ENCODE peak calls at places on chromosomes 5 and 9, in nine cellular contexts. One of them, this sample, is unnamed.

GRCh38 chr9:133276923-133277322 is 1.9 kb upstream of the ABO start:
- DNase-seq in activated CD4-positive, alpha-beta T cell treated with anti-CD3 and anti-CD28 coated beads for 24 hours: no peak
- DNase-seq in glomerular endothelial cell: no peak
- DNase-seq in NCI-H524: no peak
- DNase-seq in astrocyte of the spinal cord: no peak
- DNase-seq in suprapubic skin: peak
- DNase-seq in NCI-H510A: no peak
- DNase-seq in activated T-cell treated with anti-CD3 and anti-CD28 coated beads for 48 hours: no peak
- DNase-seq in fibroblast of lung: no peak
- DNase-seq in this sample: no peak

GRCh38 chr9:70049236-70049635 is 5.6 kb downstream of the MAMDC2 start:
- DNase-seq in activated CD4-positive, alpha-beta T cell treated with anti-CD3 and anti-CD28 coated beads for 24 hours: no peak
- DNase-seq in glomerular endothelial cell: no peak
- DNase-seq in NCI-H524: peak
- DNase-seq in astrocyte of the spinal cord: peak
- DNase-seq in suprapubic skin: peak
- DNase-seq in NCI-H510A: no peak
- DNase-seq in activated T-cell treated with anti-CD3 and anti-CD28 coated beads for 48 hours: no peak
- DNase-seq in fibroblast of lung: peak
- DNase-seq in this sample: peak

GRCh38 chr9:114291064-114291474 is 31.8 kb upstream of the ORM1 start:
- DNase-seq in activated CD4-positive, alpha-beta T cell treated with anti-CD3 and anti-CD28 coated beads for 24 hours: peak
- DNase-seq in glomerular endothelial cell: no peak
- DNase-seq in NCI-H524: peak
- DNase-seq in astrocyte of the spinal cord: peak
- DNase-seq in suprapubic skin: peak
- DNase-seq in NCI-H510A: no peak
- DNase-seq in activated T-cell treated with anti-CD3 and anti-CD28 coated beads for 48 hours: peak
- DNase-seq in fibroblast of lung: peak
- DNase-seq in this sample: peak

GRCh38 chr5:138649775-138650174 is 74.6 kb upstream of the HSPA9 start:
- DNase-seq in activated CD4-positive, alpha-beta T cell treated with anti-CD3 and anti-CD28 coated beads for 24 hours: no peak
- DNase-seq in glomerular endothelial cell: no peak
- DNase-seq in NCI-H524: peak
- DNase-seq in astrocyte of the spinal cord: no peak
- DNase-seq in suprapubic skin: no peak
- DNase-seq in NCI-H510A: no peak
- DNase-seq in activated T-cell treated with anti-CD3 and anti-CD28 coated beads for 48 hours: no peak
- DNase-seq in fibroblast of lung: no peak
- DNase-seq in this sample: no peak

GRCh38 chr5:15807861-15808260 is 307.9 kb downstream of the FBXL7 start:
- DNase-seq in activated CD4-positive, alpha-beta T cell treated with anti-CD3 and anti-CD28 coated beads for 24 hours: no peak
- DNase-seq in glomerular endothelial cell: no peak
- DNase-seq in NCI-H524: peak
- DNase-seq in astrocyte of the spinal cord: peak
- DNase-seq in suprapubic skin: no peak
- DNase-seq in NCI-H510A: no peak
- DNase-seq in activated T-cell treated with anti-CD3 and anti-CD28 coated beads for 48 hours: no peak
- DNase-seq in fibroblast of lung: peak
- DNase-seq in this sample: no peak

GRCh38 chr5:129135633-129136032 is 41.1 kb downstream of the ISOC1 start:
- DNase-seq in activated CD4-positive, alpha-beta T cell treated with anti-CD3 and anti-CD28 coated beads for 24 hours: no peak
- DNase-seq in glomerular endothelial cell: no peak
- DNase-seq in NCI-H524: peak
- DNase-seq in astrocyte of the spinal cord: no peak
- DNase-seq in suprapubic skin: no peak
- DNase-seq in NCI-H510A: no peak
- DNase-seq in activated T-cell treated with anti-CD3 and anti-CD28 coated beads for 48 hours: no peak
- DNase-seq in fibroblast of lung: no peak
- DNase-seq in this sample: peak

GRCh38 chr5:178205010-178205748 is 846 bp downstream of the HNRNPAB start:
- DNase-seq in activated CD4-positive, alpha-beta T cell treated with anti-CD3 and anti-CD28 coated beads for 24 hours: peak
- DNase-seq in glomerular endothelial cell: no peak
- DNase-seq in NCI-H524: peak
- DNase-seq in astrocyte of the spinal cord: peak
- DNase-seq in suprapubic skin: peak
- DNase-seq in NCI-H510A: peak
- DNase-seq in activated T-cell treated with anti-CD3 and anti-CD28 coated beads for 48 hours: peak
- DNase-seq in fibroblast of lung: peak
- DNase-seq in this sample: peak

GRCh38 chr9:129005336-129005997 is 22.7 kb downstream of the SH3GLB2 start:
- DNase-seq in activated CD4-positive, alpha-beta T cell treated with anti-CD3 and anti-CD28 coated beads for 24 hours: no peak
- DNase-seq in glomerular endothelial cell: no peak
- DNase-seq in NCI-H524: no peak
- DNase-seq in astrocyte of the spinal cord: no peak
- DNase-seq in suprapubic skin: no peak
- DNase-seq in NCI-H510A: no peak
- DNase-seq in activated T-cell treated with anti-CD3 and anti-CD28 coated beads for 48 hours: no peak
- DNase-seq in fibroblast of lung: no peak
- DNase-seq in this sample: no peak

GRCh38 chr5:134517553-134517952 is 7.9 kb upstream of the JADE2 start:
- DNase-seq in activated CD4-positive, alpha-beta T cell treated with anti-CD3 and anti-CD28 coated beads for 24 hours: no peak
- DNase-seq in glomerular endothelial cell: no peak
- DNase-seq in NCI-H524: no peak
- DNase-seq in astrocyte of the spinal cord: no peak
- DNase-seq in suprapubic skin: no peak
- DNase-seq in NCI-H510A: no peak
- DNase-seq in activated T-cell treated with anti-CD3 and anti-CD28 coated beads for 48 hours: no peak
- DNase-seq in fibroblast of lung: no peak
- DNase-seq in this sample: no peak

GRCh38 chr5:78543916-78544315 is 104.7 kb downstream of the LHFPL2 start:
- DNase-seq in activated CD4-positive, alpha-beta T cell treated with anti-CD3 and anti-CD28 coated beads for 24 hours: no peak
- DNase-seq in glomerular endothelial cell: no peak
- DNase-seq in NCI-H524: peak
- DNase-seq in astrocyte of the spinal cord: no peak
- DNase-seq in suprapubic skin: no peak
- DNase-seq in NCI-H510A: no peak
- DNase-seq in activated T-cell treated with anti-CD3 and anti-CD28 coated beads for 48 hours: no peak
- DNase-seq in fibroblast of lung: no peak
- DNase-seq in this sample: no peak

GRCh38 chr9:69030851-69031645 is 4.5 kb upstream of the FXN start:
- DNase-seq in activated CD4-positive, alpha-beta T cell treated with anti-CD3 and anti-CD28 coated beads for 24 hours: no peak
- DNase-seq in glomerular endothelial cell: no peak
- DNase-seq in NCI-H524: no peak
- DNase-seq in astrocyte of the spinal cord: no peak
- DNase-seq in suprapubic skin: no peak
- DNase-seq in NCI-H510A: no peak
- DNase-seq in activated T-cell treated with anti-CD3 and anti-CD28 coated beads for 48 hours: no peak
- DNase-seq in fibroblast of lung: no peak
- DNase-seq in this sample: no peak

GRCh38 chr5:142587354-142587965 is 98.4 kb downstream of the FGF1 start:
- DNase-seq in activated CD4-positive, alpha-beta T cell treated with anti-CD3 and anti-CD28 coated beads for 24 hours: peak
- DNase-seq in glomerular endothelial cell: no peak
- DNase-seq in NCI-H524: peak
- DNase-seq in astrocyte of the spinal cord: peak
- DNase-seq in suprapubic skin: no peak
- DNase-seq in NCI-H510A: no peak
- DNase-seq in activated T-cell treated with anti-CD3 and anti-CD28 coated beads for 48 hours: peak
- DNase-seq in fibroblast of lung: peak
- DNase-seq in this sample: peak

GRCh38 chr9:4497855-4498254 is 7.6 kb downstream of the SLC1A1 start:
- DNase-seq in activated CD4-positive, alpha-beta T cell treated with anti-CD3 and anti-CD28 coated beads for 24 hours: no peak
- DNase-seq in glomerular endothelial cell: no peak
- DNase-seq in NCI-H524: no peak
- DNase-seq in astrocyte of the spinal cord: peak
- DNase-seq in suprapubic skin: no peak
- DNase-seq in NCI-H510A: no peak
- DNase-seq in activated T-cell treated with anti-CD3 and anti-CD28 coated beads for 48 hours: no peak
- DNase-seq in fibroblast of lung: no peak
- DNase-seq in this sample: no peak

GRCh38 chr5:149855371-149855770 is 89.2 kb downstream of the PDE6A start:
- DNase-seq in activated CD4-positive, alpha-beta T cell treated with anti-CD3 and anti-CD28 coated beads for 24 hours: no peak
- DNase-seq in glomerular endothelial cell: no peak
- DNase-seq in NCI-H524: no peak
- DNase-seq in astrocyte of the spinal cord: peak
- DNase-seq in suprapubic skin: no peak
- DNase-seq in NCI-H510A: no peak
- DNase-seq in activated T-cell treated with anti-CD3 and anti-CD28 coated beads for 48 hours: no peak
- DNase-seq in fibroblast of lung: peak
- DNase-seq in this sample: peak

GRCh38 chr9:136805207-136805740 is 2.5 kb upstream of the RABL6 start:
- DNase-seq in activated CD4-positive, alpha-beta T cell treated with anti-CD3 and anti-CD28 coated beads for 24 hours: no peak
- DNase-seq in glomerular endothelial cell: no peak
- DNase-seq in NCI-H524: no peak
- DNase-seq in astrocyte of the spinal cord: no peak
- DNase-seq in suprapubic skin: no peak
- DNase-seq in NCI-H510A: no peak
- DNase-seq in activated T-cell treated with anti-CD3 and anti-CD28 coated beads for 48 hours: no peak
- DNase-seq in fibroblast of lung: no peak
- DNase-seq in this sample: no peak

GRCh38 chr9:133844876-133845658 is 106.9 kb upstream of the SARDH start:
- DNase-seq in activated CD4-positive, alpha-beta T cell treated with anti-CD3 and anti-CD28 coated beads for 24 hours: no peak
- DNase-seq in glomerular endothelial cell: peak
- DNase-seq in NCI-H524: no peak
- DNase-seq in astrocyte of the spinal cord: peak
- DNase-seq in suprapubic skin: no peak
- DNase-seq in NCI-H510A: peak
- DNase-seq in activated T-cell treated with anti-CD3 and anti-CD28 coated beads for 48 hours: no peak
- DNase-seq in fibroblast of lung: peak
- DNase-seq in this sample: peak

GRCh38 chr5:157828949-157829639 is 29.9 kb downstream of the CLINT1 start:
- DNase-seq in activated CD4-positive, alpha-beta T cell treated with anti-CD3 and anti-CD28 coated beads for 24 hours: no peak
- DNase-seq in glomerular endothelial cell: no peak
- DNase-seq in NCI-H524: peak
- DNase-seq in astrocyte of the spinal cord: no peak
- DNase-seq in suprapubic skin: no peak
- DNase-seq in NCI-H510A: no peak
- DNase-seq in activated T-cell treated with anti-CD3 and anti-CD28 coated beads for 48 hours: no peak
- DNase-seq in fibroblast of lung: no peak
- DNase-seq in this sample: peak

GRCh38 chr9:72443855-72444254 is 77.6 kb upstream of the TMC1 start:
- DNase-seq in activated CD4-positive, alpha-beta T cell treated with anti-CD3 and anti-CD28 coated beads for 24 hours: no peak
- DNase-seq in glomerular endothelial cell: no peak
- DNase-seq in NCI-H524: no peak
- DNase-seq in astrocyte of the spinal cord: no peak
- DNase-seq in suprapubic skin: no peak
- DNase-seq in NCI-H510A: no peak
- DNase-seq in activated T-cell treated with anti-CD3 and anti-CD28 coated beads for 48 hours: peak
- DNase-seq in fibroblast of lung: no peak
- DNase-seq in this sample: no peak

GRCh38 chr5:16546712-16547111 is 70.1 kb downstream of the RETREG1 start:
- DNase-seq in activated CD4-positive, alpha-beta T cell treated with anti-CD3 and anti-CD28 coated beads for 24 hours: no peak
- DNase-seq in glomerular endothelial cell: no peak
- DNase-seq in NCI-H524: no peak
- DNase-seq in astrocyte of the spinal cord: no peak
- DNase-seq in suprapubic skin: no peak
- DNase-seq in NCI-H510A: no peak
- DNase-seq in activated T-cell treated with anti-CD3 and anti-CD28 coated beads for 48 hours: no peak
- DNase-seq in fibroblast of lung: no peak
- DNase-seq in this sample: no peak

GRCh38 chr5:159880676-159881075 is 35.6 kb upstream of the ADRA1B start:
- DNase-seq in activated CD4-positive, alpha-beta T cell treated with anti-CD3 and anti-CD28 coated beads for 24 hours: no peak
- DNase-seq in glomerular endothelial cell: no peak
- DNase-seq in NCI-H524: no peak
- DNase-seq in astrocyte of the spinal cord: no peak
- DNase-seq in suprapubic skin: no peak
- DNase-seq in NCI-H510A: no peak
- DNase-seq in activated T-cell treated with anti-CD3 and anti-CD28 coated beads for 48 hours: no peak
- DNase-seq in fibroblast of lung: no peak
- DNase-seq in this sample: no peak

GRCh38 chr5:111072949-111073682 is 1.6 kb downstream of the TSLP start:
- DNase-seq in activated CD4-positive, alpha-beta T cell treated with anti-CD3 and anti-CD28 coated beads for 24 hours: peak
- DNase-seq in glomerular endothelial cell: no peak
- DNase-seq in NCI-H524: peak
- DNase-seq in astrocyte of the spinal cord: no peak
- DNase-seq in suprapubic skin: peak
- DNase-seq in NCI-H510A: peak
- DNase-seq in activated T-cell treated with anti-CD3 and anti-CD28 coated beads for 48 hours: peak
- DNase-seq in fibroblast of lung: no peak
- DNase-seq in this sample: peak

GRCh38 chr5:135308752-135309151 is 90.3 kb downstream of the MACROH2A1 start:
- DNase-seq in activated CD4-positive, alpha-beta T cell treated with anti-CD3 and anti-CD28 coated beads for 24 hours: no peak
- DNase-seq in glomerular endothelial cell: no peak
- DNase-seq in NCI-H524: no peak
- DNase-seq in astrocyte of the spinal cord: peak
- DNase-seq in suprapubic skin: no peak
- DNase-seq in NCI-H510A: no peak
- DNase-seq in activated T-cell treated with anti-CD3 and anti-CD28 coated beads for 48 hours: no peak
- DNase-seq in fibroblast of lung: peak
- DNase-seq in this sample: peak

GRCh38 chr9:136740971-136741884 is 1.5 kb downstream of the LCN10 start:
- DNase-seq in activated CD4-positive, alpha-beta T cell treated with anti-CD3 and anti-CD28 coated beads for 24 hours: no peak
- DNase-seq in glomerular endothelial cell: no peak
- DNase-seq in NCI-H524: no peak
- DNase-seq in astrocyte of the spinal cord: no peak
- DNase-seq in suprapubic skin: no peak
- DNase-seq in NCI-H510A: no peak
- DNase-seq in activated T-cell treated with anti-CD3 and anti-CD28 coated beads for 48 hours: no peak
- DNase-seq in fibroblast of lung: peak
- DNase-seq in this sample: no peak

GRCh38 chr9:130912932-130913598 is 16.5 kb upstream of the QRFP start:
- DNase-seq in activated CD4-positive, alpha-beta T cell treated with anti-CD3 and anti-CD28 coated beads for 24 hours: no peak
- DNase-seq in glomerular endothelial cell: no peak
- DNase-seq in NCI-H524: no peak
- DNase-seq in astrocyte of the spinal cord: peak
- DNase-seq in suprapubic skin: no peak
- DNase-seq in NCI-H510A: no peak
- DNase-seq in activated T-cell treated with anti-CD3 and anti-CD28 coated beads for 48 hours: no peak
- DNase-seq in fibroblast of lung: peak
- DNase-seq in this sample: peak

GRCh38 chr5:68252678-68253520 is 37.3 kb downstream of the PIK3R1 start:
- DNase-seq in activated CD4-positive, alpha-beta T cell treated with anti-CD3 and anti-CD28 coated beads for 24 hours: peak
- DNase-seq in glomerular endothelial cell: no peak
- DNase-seq in NCI-H524: peak
- DNase-seq in astrocyte of the spinal cord: peak
- DNase-seq in suprapubic skin: no peak
- DNase-seq in NCI-H510A: peak
- DNase-seq in activated T-cell treated with anti-CD3 and anti-CD28 coated beads for 48 hours: peak
- DNase-seq in fibroblast of lung: peak
- DNase-seq in this sample: peak

This sample was measured in H4.